ENCODE peak calls at places on chromosomes 13 and 19, in seven cellular contexts. One of them, this sample, is unnamed.

GRCh38 chr13:77062097-77062496 is 35.1 kb upstream of the FBXL3 start:
- DNase-seq in T-helper 17 cell: no peak
- DNase-seq in GM12865: no peak
- DNase-seq in EL: no peak
- DNase-seq in activated T-helper 1 cell treated with anti-CD3 and anti-CD28 coated beads, Interleukin-12 subunit alpha, Interleukin-12 subunit beta, Interleukin-2, Interleukin-4 antibody, amounts not matched to agents 30 ng/mL and 10 ng/mL and 1 ng/mL, durations not matched to agents 14 hours and 24 hours and 36 hours: no peak
- DNase-seq in activated naive CD4-positive, alpha-beta T cell: no peak
- DNase-seq in stromal cell of bone marrow: no peak
- DNase-seq in this sample: no peak

GRCh38 chr19:42313096-42313839 is at the start of gene TMEM145:
- DNase-seq in activated naive CD4-positive, alpha-beta T cell: no peak
- DNase-seq in activated T-helper 1 cell treated with anti-CD3 and anti-CD28 coated beads, Interleukin-12 subunit alpha, Interleukin-12 subunit beta, Interleukin-2, Interleukin-4 antibody, amounts not matched to agents 30 ng/mL and 10 ng/mL and 1 ng/mL, durations not matched to agents 14 hours and 24 hours and 36 hours: peak
- DNase-seq in GM12865: peak
- DNase-seq in stromal cell of bone marrow: no peak
- DNase-seq in EL: peak
- DNase-seq in T-helper 17 cell: no peak
- DNase-seq in this sample: no peak

GRCh38 chr13:71979616-71980015 is 112.6 kb upstream of the DACH1 start:
- DNase-seq in EL: no peak
- DNase-seq in GM12865: peak
- DNase-seq in activated T-helper 1 cell treated with anti-CD3 and anti-CD28 coated beads, Interleukin-12 subunit alpha, Interleukin-12 subunit beta, Interleukin-2, Interleukin-4 antibody, amounts not matched to agents 30 ng/mL and 10 ng/mL and 1 ng/mL, durations not matched to agents 14 hours and 24 hours and 36 hours: no peak
- DNase-seq in T-helper 17 cell: no peak
- DNase-seq in activated naive CD4-positive, alpha-beta T cell: no peak
- DNase-seq in stromal cell of bone marrow: no peak
- DNase-seq in this sample: no peak

GRCh38 chr19:55442372-55443044 is 592 bp downstream of the SHISA7 start:
- DNase-seq in activated naive CD4-positive, alpha-beta T cell: no peak
- DNase-seq in GM12865: no peak
- DNase-seq in T-helper 17 cell: no peak
- DNase-seq in EL: no peak
- DNase-seq in activated T-helper 1 cell treated with anti-CD3 and anti-CD28 coated beads, Interleukin-12 subunit alpha, Interleukin-12 subunit beta, Interleukin-2, Interleukin-4 antibody, amounts not matched to agents 30 ng/mL and 10 ng/mL and 1 ng/mL, durations not matched to agents 14 hours and 24 hours and 36 hours: no peak
- DNase-seq in stromal cell of bone marrow: no peak
- DNase-seq in this sample: no peak

GRCh38 chr13:33112745-33113144 is 96.5 kb downstream of the KL start:
- DNase-seq in activated T-helper 1 cell treated with anti-CD3 and anti-CD28 coated beads, Interleukin-12 subunit alpha, Interleukin-12 subunit beta, Interleukin-2, Interleukin-4 antibody, amounts not matched to agents 30 ng/mL and 10 ng/mL and 1 ng/mL, durations not matched to agents 14 hours and 24 hours and 36 hours: no peak
- DNase-seq in stromal cell of bone marrow: no peak
- DNase-seq in GM12865: no peak
- DNase-seq in EL: peak
- DNase-seq in T-helper 17 cell: no peak
- DNase-seq in activated naive CD4-positive, alpha-beta T cell: no peak
- DNase-seq in this sample: no peak

GRCh38 chr19:14419038-14419813 is at the start of gene DDX39A:
- DNase-seq in GM12865: peak
- DNase-seq in stromal cell of bone marrow: peak
- DNase-seq in EL: peak
- DNase-seq in T-helper 17 cell: peak
- DNase-seq in activated T-helper 1 cell treated with anti-CD3 and anti-CD28 coated beads, Interleukin-12 subunit alpha, Interleukin-12 subunit beta, Interleukin-2, Interleukin-4 antibody, amounts not matched to agents 30 ng/mL and 10 ng/mL and 1 ng/mL, durations not matched to agents 14 hours and 24 hours and 36 hours: peak
- DNase-seq in activated naive CD4-positive, alpha-beta T cell: peak
- DNase-seq in this sample: peak

GRCh38 chr13:112113355-112113754 is 46.4 kb downstream of the SOX1 start:
- DNase-seq in GM12865: no peak
- DNase-seq in activated T-helper 1 cell treated with anti-CD3 and anti-CD28 coated beads, Interleukin-12 subunit alpha, Interleukin-12 subunit beta, Interleukin-2, Interleukin-4 antibody, amounts not matched to agents 30 ng/mL and 10 ng/mL and 1 ng/mL, durations not matched to agents 14 hours and 24 hours and 36 hours: no peak
- DNase-seq in EL: no peak
- DNase-seq in activated naive CD4-positive, alpha-beta T cell: no peak
- DNase-seq in T-helper 17 cell: no peak
- DNase-seq in stromal cell of bone marrow: no peak
- DNase-seq in this sample: no peak

GRCh38 chr19:50230379-50231351 is 27.2 kb downstream of the MYH14 start:
- DNase-seq in stromal cell of bone marrow: no peak
- DNase-seq in T-helper 17 cell: no peak
- DNase-seq in activated naive CD4-positive, alpha-beta T cell: no peak
- DNase-seq in GM12865: no peak
- DNase-seq in EL: no peak
- DNase-seq in activated T-helper 1 cell treated with anti-CD3 and anti-CD28 coated beads, Interleukin-12 subunit alpha, Interleukin-12 subunit beta, Interleukin-2, Interleukin-4 antibody, amounts not matched to agents 30 ng/mL and 10 ng/mL and 1 ng/mL, durations not matched to agents 14 hours and 24 hours and 36 hours: no peak
- DNase-seq in this sample: no peak

GRCh38 chr13:90485441-90485840 is 862.0 kb upstream of the MIR17HG start:
- DNase-seq in stromal cell of bone marrow: peak
- DNase-seq in GM12865: no peak
- DNase-seq in EL: peak
- DNase-seq in activated naive CD4-positive, alpha-beta T cell: no peak
- DNase-seq in activated T-helper 1 cell treated with anti-CD3 and anti-CD28 coated beads, Interleukin-12 subunit alpha, Interleukin-12 subunit beta, Interleukin-2, Interleukin-4 antibody, amounts not matched to agents 30 ng/mL and 10 ng/mL and 1 ng/mL, durations not matched to agents 14 hours and 24 hours and 36 hours: no peak
- DNase-seq in T-helper 17 cell: no peak
- DNase-seq in this sample: no peak

GRCh38 chr19:50536662-50537305 is 23.1 kb upstream of the ASPDH start:
- DNase-seq in EL: no peak
- DNase-seq in GM12865: no peak
- DNase-seq in T-helper 17 cell: no peak
- DNase-seq in activated naive CD4-positive, alpha-beta T cell: no peak
- DNase-seq in activated T-helper 1 cell treated with anti-CD3 and anti-CD28 coated beads, Interleukin-12 subunit alpha, Interleukin-12 subunit beta, Interleukin-2, Interleukin-4 antibody, amounts not matched to agents 30 ng/mL and 10 ng/mL and 1 ng/mL, durations not matched to agents 14 hours and 24 hours and 36 hours: no peak
- DNase-seq in stromal cell of bone marrow: no peak
- DNase-seq in this sample: no peak